ENCODE peak calls at places on chromosomes 5 and 9, in ten cellular contexts. R is foreskin fibroblast, Y is PC-9, B is mucosa of descending colon, A is BE2C, U is NB4, E is heart right ventricle, W is GM06990, J is fibroblast of villous mesenchyme, X is stomach. T is an unnamed sample.

GRCh38 chr9:124468061-124468740 is 17.9 kb downstream of the ADGRD2 start:
- DNase-seq in R (no peak), Y (no peak), B (peak; percentile 27), A (no peak), U (peak; percentile 41), E (no peak), W (no peak), J (no peak), X (no peak), T (no peak)

GRCh38 chr9:37443566-37443965 is 21.1 kb downstream of the GRHPR start:
- DNase-seq in R (no peak), Y (no peak), B (no peak), A (no peak), U (no peak), E (no peak), W (no peak), J (no peak), X (no peak), T (no peak)

GRCh38 chr5:150060471-150060870 is 25.9 kb downstream of the CSF1R start:
- DNase-seq in R (no peak), Y (no peak), B (no peak), A (no peak), U (no peak), E (no peak), W (no peak), J (no peak), X (no peak), T (no peak)

GRCh38 chr5:80912479-80912878 is 47.7 kb upstream of the RASGRF2 start:
- DNase-seq in R (no peak), Y (no peak), B (no peak), A (no peak), U (no peak), E (no peak), W (no peak), J (no peak), X (no peak), T (no peak)

GRCh38 chr9:2934241-2934650 is 90.4 kb upstream of the PUM3 start:
- DNase-seq in R (no peak), Y (no peak), B (no peak), A (no peak), U (no peak), E (no peak), W (no peak), J (no peak), X (no peak), T (no peak)

GRCh38 chr5:17763301-17763700 is 129.0 kb downstream of the TAF11L14 start:
- DNase-seq in R (no peak), Y (no peak), B (no peak), A (no peak), U (no peak), E (no peak), W (no peak), J (no peak), X (no peak), T (peak; percentile 80)

GRCh38 chr5:75706775-75707174 is 10.5 kb downstream of the POC5 start:
- DNase-seq in R (no peak), Y (no peak), B (no peak), A (no peak), U (no peak), E (no peak), W (no peak), J (no peak), X (no peak), T (no peak)

GRCh38 chr9:3508531-3509374 is 17.0 kb downstream of the RFX3 start:
- DNase-seq in R (no peak), Y (no peak), B (no peak), A (no peak), U (peak; percentile 74), E (no peak), W (peak; percentile 58), J (peak; percentile 75), X (no peak), T (peak; percentile 64)

GRCh38 chr5:179124329-179124852 is 64.2 kb downstream of the ZNF354C start:
- DNase-seq in R (no peak), Y (no peak), B (no peak), A (no peak), U (no peak), E (no peak), W (no peak), J (no peak), X (no peak), T (no peak)

GRCh38 chr5:61734966-61735365 is 402.9 kb downstream of the ZSWIM6 start:
- DNase-seq in R (no peak), Y (no peak), B (no peak), A (no peak), U (no peak), E (no peak), W (no peak), J (no peak), X (no peak), T (no peak)

DNA sequence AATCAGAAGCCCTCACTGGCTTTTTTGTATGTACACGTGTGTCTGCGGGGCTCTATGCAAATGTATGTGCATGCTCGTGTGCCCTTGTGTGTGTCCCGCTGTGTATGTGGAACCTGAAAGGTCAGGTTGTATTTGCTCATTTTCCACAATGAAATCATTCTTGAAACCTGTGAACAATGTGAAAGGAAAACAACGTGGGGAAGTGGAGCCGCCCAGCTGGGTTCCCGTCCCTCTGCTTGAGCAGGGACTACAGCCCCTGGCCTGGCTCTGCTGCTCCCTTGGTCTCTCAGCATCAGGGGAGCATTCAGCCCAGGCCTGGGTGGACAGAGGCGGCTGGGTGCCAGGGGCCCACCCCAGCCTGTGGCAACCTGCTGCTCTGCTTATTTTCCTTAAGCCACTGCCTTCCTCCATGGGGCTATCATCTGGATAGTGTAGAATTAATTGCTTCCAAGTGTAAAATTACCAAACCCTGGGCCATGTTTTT is 3.0 kb downstream of the ECSCR start:
- DNase-seq in R (no peak), Y (no peak), B (peak; percentile 61), A (no peak), U (no peak), E (no peak), W (peak; percentile 57), J (no peak), X (peak; percentile 50), T (peak; percentile 83)
- H3K4me3 ChIP-seq in R (no peak overlapping the region), Y (no peak overlapping the region), B (no peak overlapping the region), A (no peak overlapping the region), U (no peak overlapping the region), E (no peak overlapping the region), W (no peak overlapping the region), J (no peak overlapping the region), X (no peak overlapping the region), T (no peak overlapping the region)

DNA sequence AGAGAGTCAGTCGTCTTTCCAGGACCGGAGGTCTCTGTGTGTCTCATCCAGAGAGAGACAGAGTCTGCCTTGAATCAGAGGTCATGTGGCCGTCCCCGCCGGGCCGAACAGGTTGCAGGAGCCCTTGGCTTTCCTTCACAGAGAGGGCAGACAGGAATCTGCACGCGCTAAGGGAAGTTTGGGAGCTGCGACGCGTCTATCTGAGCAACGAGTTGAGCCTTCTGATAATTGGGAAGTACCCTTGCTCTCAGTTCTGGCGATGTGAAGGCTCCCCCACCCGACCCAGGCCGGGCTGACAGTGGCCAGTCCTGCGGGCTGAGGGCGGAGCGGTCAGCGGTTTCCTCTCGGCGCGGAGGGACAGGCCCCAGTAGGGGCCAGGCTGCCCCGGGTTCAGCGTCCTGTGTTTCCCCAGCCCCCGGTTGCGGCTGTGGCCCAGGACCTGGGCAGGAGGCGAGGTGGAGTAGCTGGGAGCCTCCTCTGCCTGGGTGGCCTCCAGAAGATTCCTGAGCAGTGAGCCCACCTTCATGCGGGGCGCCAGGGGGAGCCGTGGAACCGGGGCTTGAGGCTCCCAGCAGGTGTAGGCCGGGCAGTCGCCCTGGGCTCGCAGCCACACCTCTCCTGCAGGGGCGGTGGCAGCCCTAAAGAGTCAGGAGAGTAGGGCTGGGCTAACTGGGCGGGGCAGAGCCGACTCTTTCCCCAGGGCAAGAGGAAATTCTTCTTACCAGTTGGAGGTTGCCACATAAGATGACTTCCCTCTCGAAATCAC is 13.8 kb downstream of the NR2F1 start:
- DNase-seq in R (no peak), Y (peak; percentile 84), B (peak; percentile 74), A (no peak), U (peak; percentile 81), E (no peak), W (no peak), J (no peak), X (peak; percentile 43), T (peak; percentile 32)
- TF ChIP-seq CTCF in R (no peak), Y (no peak), B (no peak), A (no peak), U (no peak), E (no peak), W (peak; percentile 19), J (no peak), X (no peak), T (peak; percentile 21)

DNA sequence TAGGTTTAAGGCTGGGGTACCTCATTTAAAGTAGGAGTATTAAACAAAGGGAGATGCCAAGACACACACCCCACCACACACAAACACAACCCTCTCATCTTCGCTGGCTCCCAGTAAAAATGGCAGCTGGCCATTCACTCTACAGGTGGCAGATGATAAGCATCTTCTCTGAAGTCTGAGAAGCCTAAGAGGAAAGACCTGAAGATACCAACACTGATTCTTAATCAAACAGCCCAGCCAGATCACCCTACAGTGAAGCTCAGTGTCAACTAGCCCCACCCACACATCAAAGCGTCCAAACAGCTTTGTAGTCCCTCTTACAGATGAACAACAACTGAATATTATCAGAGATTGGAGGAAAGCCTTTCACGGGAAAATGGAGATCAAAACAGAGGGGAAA is 59.5 kb downstream of the SPOCK1 start:
- DNase-seq in R (no peak), Y (no peak), B (no peak), A (no peak), U (no peak), E (no peak), W (no peak), J (no peak), X (no peak), T (no peak)
- H3K4me3 ChIP-seq in R (no peak overlapping the region), Y (no peak overlapping the region), B (no peak overlapping the region), A (no peak overlapping the region), U (no peak overlapping the region), E (no peak overlapping the region), W (no peak overlapping the region), J (no peak overlapping the region), X (no peak overlapping the region), T (no peak overlapping the region)

GRCh38 chr9:4840018-4840417 is 47.3 kb downstream of the RCL1 start:
- DNase-seq in R (no peak), Y (no peak), B (no peak), A (no peak), U (no peak), E (no peak), W (no peak), J (no peak), X (no peak), T (no peak)

GRCh38 chr9:4842213-4842612 is 49.5 kb downstream of the RCL1 start:
- DNase-seq in R (no peak), Y (no peak), B (no peak), A (no peak), U (no peak), E (no peak), W (no peak), J (no peak), X (no peak), T (no peak)

GRCh38 chr9:4837768-4838546 is 45.2 kb downstream of the RCL1 start:
- DNase-seq in R (peak; percentile 40), Y (no peak), B (no peak), A (no peak), U (peak; percentile 79), E (no peak), W (no peak), J (peak; percentile 90), X (no peak), T (peak; percentile 98)

GRCh38 chr9:4837126-4837767 is 44.5 kb downstream of the RCL1 start:
- DNase-seq in R (no peak), Y (no peak), B (no peak), A (no peak), U (no peak), E (no peak), W (no peak), J (peak; percentile 85), X (no peak), T (peak; percentile 95)

GRCh38 chr9:4839470-4839912 is 46.7 kb downstream of the RCL1 start:
- DNase-seq in R (no peak), Y (no peak), B (no peak), A (no peak), U (no peak), E (no peak), W (no peak), J (peak; percentile 42), X (no peak), T (no peak)
- TF ChIP-seq CTCF in R (no peak), Y (no peak), B (no peak), A (no peak), U (no peak), E (no peak), W (no peak), J (no peak), X (no peak), T (no peak)